ENCODE peak calls at places on chromosomes 6 and 20, in five cellular contexts. Y, F, A, W and T are unnamed samples.

GRCh38 chr6:165660881-165661415 is 2.1 kb downstream of the PDE10A start:
- DNase-seq in Y (no peak), F (no peak), A (no peak), W (no peak), T (no peak)

GRCh38 chr6:154319231-154319858 is 37.3 kb downstream of the IPCEF1 start:
- DNase-seq in Y (no peak), F (no peak), A (no peak), W (no peak), T (no peak)

GRCh38 chr20:25149986-25150385 is 45.5 kb upstream of the ENTPD6 start:
- DNase-seq in Y (no peak), F (no peak), A (no peak), W (no peak), T (no peak)

GRCh38 chr6:161486326-161486725 is 212.5 kb upstream of the AGPAT4 start:
- DNase-seq in Y (no peak), F (no peak), A (no peak), W (no peak), T (no peak)

GRCh38 chr6:160995271-160995670 is 3.7 kb downstream of the MAP3K4 start:
- DNase-seq in Y (no peak), F (no peak), A (no peak), W (no peak), T (no peak)

GRCh38 chr6:134908906-134909516 is 40.9 kb downstream of the ALDH8A1 start:
- DNase-seq in Y (no peak), F (peak; percentile 41), A (peak; percentile 12), W (peak; percentile 55), T (peak; percentile 91)

GRCh38 chr20:62688855-62689460 is 19.7 kb upstream of the NTSR1 start:
- DNase-seq in Y (no peak), F (no peak), A (no peak), W (no peak), T (no peak)

GRCh38 chr6:163860194-163861081 is 445.9 kb downstream of the QKI start:
- DNase-seq in Y (no peak), F (no peak), A (no peak), W (no peak), T (no peak)

GRCh38 chr6:164106345-164106769 is 691.8 kb downstream of the QKI start:
- DNase-seq in Y (no peak), F (no peak), A (peak; percentile 4), W (no peak), T (peak; percentile 70)

GRCh38 chr6:39464067-39464466 is 141.6 kb upstream of the KCNK16 start:
- DNase-seq in Y (no peak), F (no peak), A (no peak), W (no peak), T (no peak)

GRCh38 chr6:115891111-115891669 is 169.5 kb downstream of the FRK start:
- DNase-seq in Y (no peak), F (no peak), A (no peak), W (no peak), T (no peak)

GRCh38 chr6:158894192-158894591 is 75.0 kb upstream of the EZR start:
- DNase-seq in Y (no peak), F (no peak), A (no peak), W (no peak), T (no peak)

GRCh38 chr6:108541843-108542795 is 18.6 kb upstream of the FOXO3 start:
- DNase-seq in Y (no peak), F (peak; percentile 83), A (peak; percentile 64), W (peak; percentile 83), T (peak; percentile 77)

GRCh38 chr6:170097505-170098427 is 193.1 kb downstream of the DLL1 start:
- DNase-seq in Y (no peak), F (peak; percentile 3), A (no peak), W (peak; percentile 37), T (peak; percentile 26)

GRCh38 chr20:8156603-8157079 is 24.6 kb downstream of the PLCB1 start:
- DNase-seq in Y (no peak), F (no peak), A (no peak), W (no peak), T (no peak)

GRCh38 chr20:33352258-33353012 is 48.9 kb downstream of the CDK5RAP1 start:
- DNase-seq in Y (no peak), F (no peak), A (no peak), W (no peak), T (no peak)

GRCh38 chr6:83707829-83708545 is 914 bp downstream of the SNAP91 start:
- DNase-seq in Y (no peak), F (no peak), A (peak; percentile 2), W (no peak), T (no peak)

GRCh38 chr20:21504323-21504722 is 9.5 kb downstream of the NKX2-2 start:
- DNase-seq in Y (no peak), F (no peak), A (no peak), W (no peak), T (peak; percentile 51)

GRCh38 chr6:116586276-116586675 is 15.0 kb downstream of the RWDD1 start:
- DNase-seq in Y (no peak), F (no peak), A (no peak), W (no peak), T (no peak)

GRCh38 chr20:61629361-61630239 is 377.5 kb downstream of the CDH4 start:
- DNase-seq in Y (no peak), F (no peak), A (no peak), W (no peak), T (no peak)

GRCh38 chr6:31128093-31128676 is 7.9 kb upstream of the CDSN start:
- DNase-seq in Y (peak; percentile 26), F (peak; percentile 80), A (peak; percentile 80), W (no peak), T (peak; percentile 62)

GRCh38 chr20:57464642-57465211 is 60.2 kb downstream of the CTCFL start:
- DNase-seq in Y (no peak), F (no peak), A (no peak), W (no peak), T (no peak)

GRCh38 chr6:44067760-44068139 is 59.5 kb downstream of the MRPL14 start:
- DNase-seq in Y (no peak), F (no peak), A (no peak), W (no peak), T (no peak)

GRCh38 chr6:45132683-45133294 is 195.3 kb upstream of the RUNX2 start:
- DNase-seq in Y (no peak), F (no peak), A (no peak), W (no peak), T (no peak)

GRCh38 chr20:45611054-45611453 is 18.5 kb upstream of the WFDC10A start:
- DNase-seq in Y (no peak), F (no peak), A (peak; percentile 68), W (no peak), T (no peak)

GRCh38 chr6:29702519-29703103 is 20.6 kb upstream of the HLA-F start:
- DNase-seq in Y (peak; percentile 43), F (peak; percentile 38), A (peak; percentile 87), W (no peak), T (no peak)

GRCh38 chr6:4397307-4397706 is 261.9 kb upstream of the ECI2 start:
- DNase-seq in Y (no peak), F (no peak), A (no peak), W (no peak), T (no peak)

GRCh38 chr20:48294196-48294595 is 508.9 kb upstream of the SULF2 start:
- DNase-seq in Y (no peak), F (no peak), A (no peak), W (no peak), T (no peak)

GRCh38 chr6:139371421-139372253 is 2.8 kb downstream of the CITED2 start:
- DNase-seq in Y (no peak), F (no peak), A (no peak), W (no peak), T (no peak)

GRCh38 chr6:110690916-110691315 is 124.4 kb downstream of the CDK19 start:
- DNase-seq in Y (no peak), F (no peak), A (no peak), W (no peak), T (no peak)

GRCh38 chr6:42148058-42148457 is 5.6 kb upstream of the C6orf132 start:
- DNase-seq in Y (no peak), F (no peak), A (no peak), W (no peak), T (no peak)